ENCODE peak calls at places on chromosomes 7 and 10, in seven cellular contexts. Q, K, Z, T, G, H and N are unnamed samples.
A peak's percentile ranks its signal among the peaks of the same experiment; 100 is the strongest.

GRCh38 chr7:111413796-111414195 is 148.5 kb downstream of the IMMP2L start:
- DNase-seq in Q (no peak), K (peak; percentile 25), Z (no peak), T (no peak), G (no peak), H (no peak), N (peak; percentile 49)

GRCh38 chr7:71626206-71626605 is 494.3 kb downstream of the GALNT17 start:
- DNase-seq in Q (no peak), K (peak; percentile 8), Z (no peak), T (no peak), G (no peak), H (no peak), N (no peak)

GRCh38 chr10:89785095-89785494 is 83.7 kb downstream of the KIF20B start:
- DNase-seq in Q (no peak), K (no peak), Z (no peak), T (no peak), G (no peak), H (no peak), N (no peak)

GRCh38 chr7:39071116-39071515 is 93.4 kb downstream of the POU6F2 start:
- DNase-seq in Q (no peak), K (no peak), Z (no peak), T (no peak), G (no peak), H (no peak), N (no peak)

GRCh38 chr7:39672176-39672575 is 48.8 kb downstream of the RALA start:
- DNase-seq in Q (no peak), K (no peak), Z (no peak), T (no peak), G (no peak), H (no peak), N (no peak)

GRCh38 chr7:20030915-20031362 is 186.2 kb downstream of the MACC1 start:
- DNase-seq in Q (no peak), K (peak; percentile 15), Z (no peak), T (no peak), G (no peak), H (peak; percentile 62), N (no peak)

GRCh38 chr7:141558544-141559183 is 7.5 kb downstream of the AGK start:
- DNase-seq in Q (no peak), K (peak; percentile 29), Z (no peak), T (no peak), G (no peak), H (peak; percentile 81), N (no peak)

GRCh38 chr10:58981846-58982245 is 194.6 kb upstream of the PHYHIPL start:
- DNase-seq in Q (no peak), K (no peak), Z (no peak), T (no peak), G (no peak), H (no peak), N (no peak)

GRCh38 chr7:102146989-102147388 is 139.7 kb upstream of the SH2B2 start:
- DNase-seq in Q (no peak), K (peak; percentile 75), Z (no peak), T (no peak), G (no peak), H (no peak), N (no peak)

GRCh38 chr7:63899691-63900393 is 98.8 kb upstream of the ZNF722 start:
- DNase-seq in Q (peak; percentile 73), K (no peak), Z (no peak), T (peak; percentile 74), G (peak; percentile 54), H (no peak), N (no peak)

GRCh38 chr7:152132812-152133211 is 107.3 kb downstream of the GALNT11 start:
- DNase-seq in Q (no peak), K (no peak), Z (no peak), T (no peak), G (no peak), H (no peak), N (no peak)

GRCh38 chr10:116687633-116688032 is 54.7 kb downstream of the HSPA12A start:
- DNase-seq in Q (no peak), K (no peak), Z (no peak), T (no peak), G (no peak), H (no peak), N (no peak)

GRCh38 chr10:100138921-100139496 is 46.8 kb downstream of the ERLIN1 start:
- DNase-seq in Q (no peak), K (no peak), Z (no peak), T (no peak), G (no peak), H (no peak), N (no peak)

GRCh38 chr7:66099551-66100407 is 14.9 kb upstream of the CRCP start:
- DNase-seq in Q (no peak), K (peak; percentile 93), Z (peak; percentile 26), T (peak; percentile 4), G (peak; percentile 25), H (peak; percentile 92), N (peak; percentile 66)

GRCh38 chr7:80858141-80858903 is 60.5 kb downstream of the SEMA3C start:
- DNase-seq in Q (no peak), K (peak; percentile 31), Z (no peak), T (no peak), G (no peak), H (no peak), N (no peak)